ENCODE peak calls at places on chromosome 17, in nine cellular contexts. M is stomach, X is lower leg skin, V is fibroblast of mammary gland, Y is lower lobe of right lung, C is tibial nerve, G is astrocyte of the spinal cord, A is endothelial cell of umbilical vein, D is suprapubic skin. K is an unnamed sample.
A peak's percentile ranks its signal among the peaks of the same experiment; 100 is the strongest.

GRCh38 chr17:2814499-2815341 is 18.5 kb downstream of the RAP1GAP2 start:
- DNase-seq in M (no peak), X (peak; percentile 88), V (no peak), Y (peak; percentile 72), C (no peak), G (no peak), A (no peak), D (no peak), K (no peak)

GRCh38 chr17:74432484-74433391 is 850 bp downstream of the GPRC5C start:
- DNase-seq in M (no peak), X (no peak), V (no peak), Y (no peak), C (no peak), G (no peak), A (no peak), D (no peak), K (no peak)

GRCh38 chr17:70270554-70270953 is 101.2 kb downstream of the KCNJ2 start:
- DNase-seq in M (no peak), X (no peak), V (no peak), Y (no peak), C (no peak), G (no peak), A (peak; percentile 55), D (no peak), K (no peak)

GRCh38 chr17:30961213-30962188 is 9.3 kb upstream of the RNF135 start:
- DNase-seq in M (peak; percentile 24), X (peak; percentile 62), V (peak; percentile 20), Y (no peak), C (no peak), G (no peak), A (no peak), D (peak; percentile 24), K (no peak)

GRCh38 chr17:7703584-7704574 is 1.1 kb upstream of the EFNB3 start:
- DNase-seq in M (peak; percentile 29), X (no peak), V (peak; percentile 54), Y (peak; percentile 53), C (no peak), G (peak; percentile 56), A (peak; percentile 22), D (no peak), K (peak; percentile 70)

GRCh38 chr17:62780951-62781350 is 27.2 kb downstream of the MARCHF10 start:
- DNase-seq in M (no peak), X (peak; percentile 72), V (no peak), Y (no peak), C (no peak), G (peak; percentile 68), A (no peak), D (no peak), K (no peak)

GRCh38 chr17:57899822-57900221 is 50.0 kb upstream of the MRPS23 start:
- DNase-seq in M (peak; percentile 83), X (no peak), V (no peak), Y (peak; percentile 85), C (no peak), G (no peak), A (no peak), D (no peak), K (no peak)

GRCh38 chr17:75152971-75153853 is 1.1 kb downstream of the JPT1 start:
- DNase-seq in M (no peak), X (no peak), V (peak; percentile 37), Y (no peak), C (no peak), G (peak; percentile 29), A (peak; percentile 49), D (peak; percentile 54), K (peak; percentile 39)

GRCh38 chr17:68289936-68290267 is 1.0 kb downstream of the SLC16A6 start:
- DNase-seq in M (no peak), X (no peak), V (no peak), Y (no peak), C (no peak), G (no peak), A (no peak), D (no peak), K (no peak)
- H3K4me3 ChIP-seq in M (peak overlapping the region; percentile 83), X (no peak overlapping the region), V (no peak overlapping the region), Y (peak overlapping the region; percentile 63), C (no peak overlapping the region), G (peak overlapping the region; percentile 50), A (no peak overlapping the region), D (peak overlapping the region; percentile 83), K (no peak overlapping the region)

GRCh38 chr17:64496348-64496785 is 487 bp downstream of the POLG2 start:
- DNase-seq in M (no peak), X (no peak), V (no peak), Y (no peak), C (no peak), G (no peak), A (peak; percentile 49), D (no peak), K (no peak)

GRCh38 chr17:64498308-64499203 is 1.7 kb upstream of the POLG2 start:
- DNase-seq in M (no peak), X (no peak), V (peak; percentile 27), Y (no peak), C (no peak), G (no peak), A (no peak), D (no peak), K (no peak)

GRCh38 chr17:64496786-64497564 is at the start of gene POLG2:
- DNase-seq in M (peak; percentile 95), X (peak; percentile 98), V (peak; percentile 88), Y (peak; percentile 97), C (peak; percentile 82), G (peak; percentile 91), A (peak; percentile 95), D (peak; percentile 97), K (peak; percentile 94)

GRCh38 chr17:64499805-64500486 is 3.1 kb upstream of the POLG2 start:
- DNase-seq in M (no peak), X (no peak), V (peak; percentile 39), Y (no peak), C (no peak), G (no peak), A (no peak), D (no peak), K (peak; percentile 42)

GRCh38 chr17:64497565-64498035 is 746 bp upstream of the POLG2 start:
- DNase-seq in M (no peak), X (no peak), V (no peak), Y (no peak), C (no peak), G (no peak), A (no peak), D (no peak), K (no peak)
- TF ChIP-seq CTCF in M (no peak), X (no peak), V (no peak), Y (no peak), C (no peak), G (no peak), A (no peak), D (no peak), K (no peak)

GRCh38 chr17:79802039-79802735 is 5.3 kb upstream of the CBX8 start:
- DNase-seq in M (no peak), X (no peak), V (no peak), Y (no peak), C (no peak), G (no peak), A (no peak), D (no peak), K (no peak)

GRCh38 chr17:79801156-79802038 is 4.5 kb upstream of the CBX8 start:
- DNase-seq in M (peak; percentile 56), X (no peak), V (no peak), Y (no peak), C (no peak), G (peak; percentile 52), A (no peak), D (no peak), K (no peak)

GRCh38 chr17:79799538-79800324 is 2.9 kb upstream of the CBX8 start:
- DNase-seq in M (no peak), X (no peak), V (no peak), Y (no peak), C (no peak), G (no peak), A (no peak), D (no peak), K (no peak)

GRCh38 chr17:79799174-79799537 is 2.3 kb upstream of the CBX8 start:
- DNase-seq in M (no peak), X (no peak), V (no peak), Y (no peak), C (no peak), G (no peak), A (no peak), D (no peak), K (no peak)

DNA sequence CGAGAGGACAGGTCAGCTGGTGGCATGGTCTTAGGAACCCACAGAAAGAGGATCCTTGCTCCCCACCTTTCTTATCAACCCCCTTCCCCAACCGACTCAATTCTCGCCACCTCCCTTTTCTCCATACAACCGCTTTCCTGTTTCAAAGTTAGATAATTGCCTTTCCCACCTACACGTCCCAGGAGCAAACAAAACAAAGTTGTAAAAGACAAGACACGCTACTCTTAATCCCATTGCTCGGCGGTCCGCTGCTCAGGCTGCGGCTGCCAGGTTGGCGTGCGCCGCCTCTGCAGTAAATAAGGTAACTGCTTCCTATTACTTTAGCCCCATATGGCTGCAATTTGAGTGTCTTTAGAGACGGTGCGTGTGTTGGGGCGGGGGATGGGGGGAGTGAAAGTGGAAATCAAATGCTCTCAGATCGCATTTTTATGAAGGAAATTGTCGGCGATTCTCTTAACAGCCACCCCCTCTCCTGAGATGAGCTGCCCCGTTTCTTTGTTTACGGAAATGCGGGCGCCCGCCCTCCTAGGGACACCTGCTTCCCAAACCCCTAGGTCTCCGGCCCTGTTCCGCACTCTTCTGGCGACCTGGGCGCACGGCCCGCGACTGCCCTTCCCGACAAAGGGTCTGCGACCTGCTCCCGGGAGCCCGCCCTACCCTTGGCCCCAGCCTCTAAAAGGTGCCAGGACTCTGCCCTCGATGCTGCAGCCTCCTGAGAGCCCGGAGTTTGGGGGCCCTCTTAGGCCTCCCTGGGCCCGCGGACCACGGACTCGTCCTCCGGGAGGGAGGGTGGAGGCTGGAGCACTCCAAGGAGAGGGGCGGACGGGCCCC is 3.7 kb upstream of the CBX8 start:
- DNase-seq in M (no peak), X (no peak), V (peak; percentile 49), Y (no peak), C (no peak), G (peak; percentile 69), A (no peak), D (no peak), K (peak; percentile 59)
- H3K4me3 ChIP-seq in M (peak overlapping the region; percentile 42), X (no peak overlapping the region), V (no peak overlapping the region), Y (no peak overlapping the region), C (no peak overlapping the region), G (no peak overlapping the region), A (no peak overlapping the region), D (peak overlapping the region; percentile 33), K (no peak overlapping the region)

DNA sequence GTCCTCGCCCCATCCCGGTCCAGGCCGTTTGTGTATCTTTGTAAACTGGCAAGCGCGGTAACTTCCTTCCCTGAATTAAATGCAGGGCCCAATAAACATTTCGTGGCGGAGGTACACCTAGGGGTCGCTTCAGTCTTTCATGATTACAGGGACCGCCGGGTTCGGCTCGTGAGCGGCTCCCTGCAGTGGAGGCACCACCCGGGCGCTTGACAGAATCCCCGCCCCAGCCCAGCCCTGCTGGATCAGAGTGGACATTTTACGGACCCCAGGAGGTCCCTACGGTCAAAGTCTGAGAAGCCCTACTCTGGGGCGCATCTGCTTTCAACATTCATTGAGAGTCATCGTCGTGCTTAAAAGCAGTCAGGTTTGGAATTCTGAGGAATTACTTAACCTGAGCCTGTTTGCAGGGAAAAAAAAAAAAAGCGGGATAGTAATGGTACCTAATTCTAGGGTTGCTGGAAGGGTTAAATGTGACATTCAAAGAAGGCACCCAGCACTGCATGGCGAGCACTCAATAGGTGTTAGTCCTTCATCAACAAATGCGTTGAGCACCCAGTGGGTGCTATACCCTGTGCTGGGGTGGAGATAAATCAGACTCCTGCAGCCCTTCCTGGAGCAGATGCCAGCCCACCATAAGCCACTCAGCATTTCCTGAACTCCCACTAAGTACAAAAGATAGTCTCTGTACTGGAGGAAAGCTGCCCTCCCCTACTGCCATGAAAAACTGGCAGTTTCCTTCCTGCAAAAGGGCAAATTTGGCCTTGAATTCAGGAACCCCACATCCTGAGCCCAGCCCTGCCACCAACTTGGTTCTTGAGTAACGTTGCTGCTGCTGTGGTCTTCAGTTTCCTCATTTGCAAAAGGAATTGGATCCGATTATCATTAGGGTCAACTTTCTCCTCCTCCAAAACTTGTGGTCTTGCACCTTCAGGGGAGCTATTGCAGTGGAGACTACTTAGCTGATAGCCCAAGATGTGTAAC is 658 bp upstream of the DUSP3 start:
- DNase-seq in M (no peak), X (peak; percentile 92), V (no peak), Y (no peak), C (no peak), G (peak; percentile 40), A (peak; percentile 71), D (no peak), K (peak; percentile 41)
- TF ChIP-seq CTCF in M (no peak), X (no peak), V (no peak), Y (peak; percentile 9), C (no peak), G (peak; percentile 17), A (peak; percentile 23), D (no peak), K (peak; percentile 15)